ENCODE peak calls at places on chromosomes 3 and 15, in nine cellular contexts. R is glutamatergic neuron; Y is activated naive CD4-positive, alpha-beta T cell treated with anti-CD3 and anti-CD28 coated beads, Interleukin-2, amount 50 U/mL, for 72 hours; W is AG08395; P is T-helper 9 cell; C is right lobe of liver; D is naive thymus-derived CD8-positive, alpha-beta T cell; S is AG04450; T is GM20000. Z is an unnamed sample.

GRCh38 chr15:66134284-66134683 is 119.3 kb downstream of the MEGF11 start:
- DNase-seq in C (no peak), T (no peak), D (no peak), R (no peak), S (no peak), P (no peak), Y (no peak), W (no peak), Z (no peak)

GRCh38 chr3:19947549-19948071 is 713 bp downstream of the RAB5A start:
- DNase-seq in C (peak; percentile 62), T (peak; percentile 26), P (peak; percentile 29), S (no peak), Y (peak; percentile 76), D (peak; percentile 64), R (peak; percentile 43), W (peak; percentile 50), Z (peak; percentile 22)

GRCh38 chr3:119624002-119624401 is 26.3 kb downstream of the PLA1A start:
- DNase-seq in D (no peak), C (no peak), Y (no peak), P (no peak), T (no peak), S (no peak), W (no peak), R (no peak), Z (no peak)

GRCh38 chr3:155744091-155744625 is 713 bp downstream of the PLCH1 start:
- DNase-seq in P (peak; percentile 3), S (no peak), T (peak; percentile 57), W (peak; percentile 72), Y (no peak), D (peak; percentile 28), C (peak; percentile 58), R (peak; percentile 89), Z (no peak)

GRCh38 chr15:71748327-71748726 is 62.0 kb upstream of the NR2E3 start:
- DNase-seq in C (no peak), T (no peak), D (no peak), P (no peak), Y (no peak), W (no peak), R (no peak), S (no peak), Z (no peak)

GRCh38 chr3:78917541-78917940 is 850.3 kb downstream of the ROBO1 start:
- DNase-seq in W (no peak), S (no peak), T (no peak), D (no peak), C (no peak), Y (no peak), P (no peak), R (no peak), Z (no peak)

GRCh38 chr3:125022186-125022585 is 33.6 kb downstream of the HEG1 start:
- DNase-seq in R (no peak), Y (no peak), W (no peak), T (no peak), C (no peak), D (no peak), P (no peak), S (no peak), Z (no peak)

GRCh38 chr15:69756440-69756839 is 303.8 kb downstream of the RPLP1 start:
- DNase-seq in W (no peak), Y (no peak), T (no peak), S (no peak), R (no peak), D (no peak), C (no peak), P (no peak), Z (no peak)

GRCh38 chr15:41115652-41116115 is 396 bp downstream of the INO80 start:
- DNase-seq in C (peak; percentile 83), S (peak; percentile 6), P (peak; percentile 54), D (peak; percentile 73), T (no peak), W (no peak), R (peak; percentile 70), Y (peak; percentile 70), Z (no peak)

GRCh38 chr3:21621396-21621695 is 129.7 kb downstream of the ZNF385D start:
- DNase-seq in R (no peak), S (peak; percentile 21), W (peak; percentile 33), Y (no peak), P (no peak), D (no peak), T (no peak), C (peak; percentile 46), Z (no peak)

GRCh38 chr3:73623996-73624362 is 762 bp downstream of the PDZRN3 start:
- DNase-seq in D (no peak), S (no peak), C (no peak), P (no peak), Y (no peak), W (peak; percentile 49), R (peak; percentile 82), T (no peak), Z (no peak)

GRCh38 chr3:46124216-46125143 is 83.6 kb downstream of the CCR1 start:
- DNase-seq in T (no peak), Y (no peak), P (no peak), D (no peak), R (no peak), S (no peak), W (no peak), C (no peak), Z (no peak)

GRCh38 chr3:13877911-13878710 is 1.8 kb downstream of the WNT7A start:
- DNase-seq in R (peak; percentile 64), S (no peak), Y (peak; percentile 48), P (no peak), C (no peak), T (no peak), D (peak; percentile 26), W (no peak), Z (no peak)

GRCh38 chr15:33971811-33972210 is 3.5 kb downstream of the CHRM5 start:
- DNase-seq in R (no peak), W (no peak), S (no peak), D (no peak), C (no peak), P (no peak), T (no peak), Y (no peak), Z (no peak)

GRCh38 chr3:124632566-124633140 is 97.6 kb upstream of the UMPS start:
- DNase-seq in T (no peak), S (no peak), C (no peak), Y (no peak), P (no peak), R (no peak), W (no peak), D (no peak), Z (no peak)

GRCh38 chr15:74270854-74271520 is 34.9 kb downstream of the CCDC33 start:
- DNase-seq in W (no peak), S (no peak), T (no peak), P (no peak), R (no peak), D (no peak), Y (no peak), C (no peak), Z (no peak)

GRCh38 chr3:144032531-144033234 is 61.1 kb downstream of the DIPK2A start:
- DNase-seq in P (no peak), S (no peak), Y (no peak), T (peak; percentile 32), R (no peak), C (no peak), W (no peak), D (no peak), Z (no peak)

GRCh38 chr3:13143381-13144004 is 70.3 kb upstream of the IQSEC1 start:
- DNase-seq in T (no peak), Y (no peak), S (no peak), P (no peak), D (no peak), W (no peak), C (peak; percentile 26), R (no peak), Z (no peak)

GRCh38 chr3:141656771-141657170 is 81.3 kb upstream of the RNF7 start:
- DNase-seq in T (no peak), R (no peak), W (peak; percentile 87), S (no peak), C (no peak), D (no peak), P (no peak), Y (no peak), Z (no peak)

GRCh38 chr3:3992312-3992874 is 193.2 kb downstream of the LRRN1 start:
- DNase-seq in Y (no peak), R (no peak), C (no peak), S (no peak), D (no peak), W (no peak), P (no peak), T (no peak), Z (no peak)

GRCh38 chr3:156587767-156588069 is 32.8 kb upstream of the SSR3 start:
- DNase-seq in T (no peak), C (no peak), S (no peak), W (no peak), Y (no peak), D (no peak), P (no peak), R (no peak), Z (no peak)

GRCh38 chr3:37028329-37028728 is 35.0 kb downstream of the MLH1 start:
- DNase-seq in R (no peak), S (no peak), W (no peak), P (no peak), Y (no peak), T (no peak), C (peak; percentile 68), D (no peak), Z (no peak)

GRCh38 chr15:43293402-43293801 is 26.7 kb upstream of the TGM5 start:
- DNase-seq in R (peak; percentile 40), P (no peak), C (no peak), D (no peak), Y (no peak), W (no peak), T (peak; percentile 42), S (no peak), Z (no peak)

GRCh38 chr3:50427255-50427654 is 67.9 kb upstream of the TMEM115 start:
- DNase-seq in Y (no peak), T (no peak), P (no peak), W (no peak), S (no peak), C (no peak), D (no peak), R (no peak), Z (no peak)

GRCh38 chr3:142916611-142917010 is 27.7 kb upstream of the PCOLCE2 start:
- DNase-seq in W (no peak), R (no peak), C (no peak), S (no peak), T (no peak), Y (no peak), P (no peak), D (no peak), Z (no peak)

GRCh38 chr15:55741592-55742497 is 1.1 kb downstream of the PRTG start:
- DNase-seq in S (no peak), W (no peak), D (peak; percentile 4), T (peak; percentile 53), P (no peak), Y (no peak), R (peak; percentile 28), C (no peak), Z (peak; percentile 8)

GRCh38 chr15:98294126-98294525 is 333.6 kb downstream of the ARRDC4 start:
- DNase-seq in P (no peak), Y (no peak), W (no peak), C (no peak), T (no peak), S (no peak), R (no peak), D (no peak), Z (no peak)

GRCh38 chr3:171354706-171355582 is 105.3 kb downstream of the TNIK start:
- DNase-seq in C (no peak), D (no peak), P (no peak), S (no peak), T (no peak), W (no peak), Y (no peak), R (no peak), Z (no peak)

GRCh38 chr3:127588675-127589577 is 1.6 kb downstream of the TPRA1 start:
- DNase-seq in W (peak; percentile 72), D (no peak), P (no peak), T (peak; percentile 40), R (no peak), Y (no peak), C (no peak), S (peak; percentile 11), Z (no peak)

GRCh38 chr15:46129145-46129544 is 494.3 kb downstream of the SQOR start:
- DNase-seq in C (no peak), S (peak; percentile 6), Y (no peak), T (no peak), D (no peak), R (no peak), W (no peak), P (no peak), Z (no peak)

GRCh38 chr15:77840962-77841361 is 208.2 kb upstream of the LINGO1 start:
- DNase-seq in C (peak; percentile 26), T (no peak), P (no peak), R (no peak), Y (no peak), S (peak; percentile 41), D (no peak), W (peak; percentile 47), Z (peak; percentile 18)